ENCODE peak calls at places on chromosome 10, in ten cellular contexts. Y is effector memory CD4-positive, alpha-beta T cell; K is GM23248; V is RWPE1; T is DND-41; A is GM12878; W is Peyer's patch; Z is stomach; M is dorsolateral prefrontal cortex; B is astrocyte. U is an unnamed sample.

GRCh38 chr10:116287906-116288501 is 15.0 kb upstream of the GFRA1 start:
- DNase-seq in Y (no peak), K (peak; percentile 74), V (peak; percentile 48), T (peak; percentile 13), A (no peak), W (no peak), Z (no peak), M (peak; percentile 48), B (no peak), U (no peak)

GRCh38 chr10:70759769-70760168 is 25.4 kb downstream of the TBATA start:
- DNase-seq in Y (no peak), K (no peak), V (no peak), T (peak; percentile 72), A (no peak), W (no peak), Z (no peak), M (no peak), B (no peak), U (no peak)

GRCh38 chr10:33483124-33483794 is 148.8 kb upstream of the NRP1 start:
- DNase-seq in Y (no peak), K (no peak), V (no peak), T (no peak), A (no peak), W (no peak), Z (no peak), M (no peak), B (no peak), U (no peak)

GRCh38 chr10:95445837-95446347 is 115.3 kb downstream of the SORBS1 start:
- DNase-seq in Y (no peak), K (peak; percentile 86), V (peak; percentile 87), T (peak; percentile 38), A (no peak), W (peak; percentile 74), Z (peak; percentile 49), M (no peak), B (peak; percentile 80), U (no peak)

GRCh38 chr10:111546216-111546615 is 469.4 kb downstream of the ADRA2A start:
- DNase-seq in Y (no peak), K (no peak), V (no peak), T (no peak), A (no peak), W (no peak), Z (no peak), M (no peak), B (no peak), U (no peak)

GRCh38 chr10:124316316-124316715 is 102.4 kb downstream of the OAT start:
- DNase-seq in Y (no peak), K (no peak), V (no peak), T (no peak), A (no peak), W (no peak), Z (no peak), M (no peak), B (no peak), U (no peak)

GRCh38 chr10:29865700-29866355 is 193.6 kb downstream of the JCAD start:
- DNase-seq in Y (no peak), K (no peak), V (peak; percentile 30), T (no peak), A (no peak), W (no peak), Z (no peak), M (no peak), B (peak; percentile 88), U (no peak)

GRCh38 chr10:56679578-56679977 is 318.5 kb upstream of the ZWINT start:
- DNase-seq in Y (no peak), K (no peak), V (no peak), T (no peak), A (no peak), W (no peak), Z (no peak), M (no peak), B (no peak), U (no peak)

GRCh38 chr10:88791924-88792323 is 10.6 kb upstream of the LIPM start:
- DNase-seq in Y (no peak), K (peak; percentile 54), V (peak; percentile 39), T (peak; percentile 14), A (peak; percentile 17), W (peak; percentile 48), Z (no peak), M (no peak), B (no peak), U (no peak)

GRCh38 chr10:87177-88080 is 38.3 kb upstream of the TUBB8 start:
- DNase-seq in Y (no peak), K (no peak), V (no peak), T (no peak), A (no peak), W (no peak), Z (peak; percentile 71), M (no peak), B (no peak), U (no peak)

GRCh38 chr10:121154310-121154709 is 303.1 kb downstream of the WDR11 start:
- DNase-seq in Y (no peak), K (no peak), V (no peak), T (no peak), A (no peak), W (no peak), Z (no peak), M (no peak), B (no peak), U (no peak)
- H3K27ac ChIP-seq in Y (no peak overlapping the region), K (no peak overlapping the region), V (no peak overlapping the region), T (no peak overlapping the region), A (no peak overlapping the region), W (no peak overlapping the region), Z (no peak overlapping the region), M (peak overlapping the region; percentile 90), B (no peak overlapping the region), U (peak overlapping the region; percentile 77)

DNA sequence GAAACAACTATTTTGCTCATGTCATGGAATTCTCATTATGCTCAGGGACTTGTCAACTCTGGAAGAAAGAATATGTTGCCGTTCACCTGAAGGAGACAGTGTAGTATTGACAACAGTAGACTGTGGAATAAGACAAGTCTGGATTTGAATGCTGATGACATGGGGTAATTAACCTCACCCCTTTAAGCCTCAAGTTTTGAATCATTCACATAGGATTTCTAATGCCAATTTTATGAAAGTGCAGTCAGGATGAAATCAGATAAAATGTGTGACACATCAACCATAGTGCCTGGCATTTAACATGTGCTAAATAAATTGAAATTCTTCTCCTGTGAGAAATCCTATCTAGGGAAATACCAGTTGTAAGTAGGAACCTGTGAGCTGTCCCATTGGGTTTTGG is 305.8 kb downstream of the KIF20B start:
- DNase-seq in Y (no peak), K (peak; percentile 0), V (peak; percentile 94), T (no peak), A (no peak), W (no peak), Z (no peak), M (no peak), B (peak; percentile 87), U (no peak)
- H3K27ac ChIP-seq in Y (no peak overlapping the region), K (no peak overlapping the region), V (no peak overlapping the region), T (no peak overlapping the region), A (no peak overlapping the region), W (no peak overlapping the region), Z (no peak overlapping the region), M (no peak overlapping the region), B (no peak overlapping the region), U (no peak overlapping the region)

GRCh38 chr10:79031723-79032122 is 37.0 kb upstream of the ZMIZ1 start:
- DNase-seq in Y (no peak), K (no peak), V (no peak), T (no peak), A (no peak), W (no peak), Z (no peak), M (no peak), B (no peak), U (no peak)
- H3K27ac ChIP-seq in Y (no peak overlapping the region), K (no peak overlapping the region), V (no peak overlapping the region), T (no peak overlapping the region), A (no peak overlapping the region), W (no peak overlapping the region), Z (no peak overlapping the region), M (no peak overlapping the region), B (no peak overlapping the region), U (no peak overlapping the region)

DNA sequence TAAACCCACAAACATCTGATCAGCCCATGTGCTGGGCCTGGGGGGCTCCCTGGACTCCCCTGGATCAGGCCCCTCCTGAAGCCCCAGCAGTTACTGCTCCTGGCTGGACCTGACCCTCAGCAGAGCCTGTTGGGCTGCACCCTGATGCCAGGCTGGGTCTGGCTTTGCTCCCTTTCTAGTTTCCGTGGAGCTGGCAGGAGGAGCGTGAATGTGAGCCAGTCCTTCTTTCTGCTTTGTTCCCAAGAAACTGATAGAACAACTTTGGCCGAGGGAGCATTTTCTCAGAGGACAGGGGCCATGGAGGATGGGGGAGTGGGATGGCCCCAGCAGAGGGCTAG is 128.2 kb downstream of the NEURL1 start:
- DNase-seq in Y (no peak), K (no peak), V (no peak), T (no peak), A (no peak), W (no peak), Z (no peak), M (no peak), B (no peak), U (no peak)
- H3K27ac ChIP-seq in Y (no peak overlapping the region), K (peak overlapping the region; percentile 38), V (peak overlapping the region; percentile 41), T (no peak overlapping the region), A (no peak overlapping the region), W (no peak overlapping the region), Z (peak overlapping the region; percentile 45), M (peak overlapping the region; percentile 86), B (no peak overlapping the region), U (no peak overlapping the region)

GRCh38 chr10:20415684-20416083 is 481.4 kb downstream of the NEBL start:
- DNase-seq in Y (no peak), K (no peak), V (no peak), T (no peak), A (no peak), W (no peak), Z (no peak), M (no peak), B (peak; percentile 12), U (no peak)
- H3K27ac ChIP-seq in Y (no peak overlapping the region), K (no peak overlapping the region), V (no peak overlapping the region), T (no peak overlapping the region), A (no peak overlapping the region), W (no peak overlapping the region), Z (no peak overlapping the region), M (no peak overlapping the region), B (no peak overlapping the region), U (no peak overlapping the region)

GRCh38 chr10:32328499-32328898 is 18.5 kb downstream of the EPC1 start:
- DNase-seq in Y (no peak), K (no peak), V (no peak), T (no peak), A (no peak), W (no peak), Z (no peak), M (no peak), B (no peak), U (no peak)
- H3K27ac ChIP-seq in Y (peak overlapping the region; percentile 39), K (no peak overlapping the region), V (no peak overlapping the region), T (no peak overlapping the region), A (peak overlapping the region; percentile 26), W (no peak overlapping the region), Z (no peak overlapping the region), M (no peak overlapping the region), B (no peak overlapping the region), U (no peak overlapping the region)

GRCh38 chr10:112913255-112913654 is 36.8 kb upstream of the TCF7L2 start:
- DNase-seq in Y (no peak), K (no peak), V (no peak), T (no peak), A (no peak), W (no peak), Z (no peak), M (no peak), B (no peak), U (no peak)
- H3K27ac ChIP-seq in Y (no peak overlapping the region), K (no peak overlapping the region), V (no peak overlapping the region), T (no peak overlapping the region), A (no peak overlapping the region), W (no peak overlapping the region), Z (no peak overlapping the region), M (no peak overlapping the region), B (no peak overlapping the region), U (no peak overlapping the region)